ENCODE peak calls at places on chromosome 12, in four cellular contexts. X, K, M and E are unnamed samples. For H3K27me3, the result is how much of the 10 kb centered on the place peaks cover.

GRCh38 chr12:67151891-67152290 is 117.3 kb upstream of the CAND1 start:
- DNase-seq in X (no peak), K (no peak), M (no peak), E (no peak)

GRCh38 chr12:101838628-101839323 is 8.0 kb upstream of the GNPTAB start:
- DNase-seq in K (no peak), M (no peak), X (no peak), E (no peak)

GRCh38 chr12:57124259-57124877 is 3.9 kb upstream of the LRP1 start:
- DNase-seq in X (peak), M (peak), K (peak), E (no peak)

GRCh38 chr12:44457465-44457864 is 418.6 kb downstream of the NELL2 start:
- DNase-seq in K (no peak), X (no peak), M (no peak), E (no peak)

GRCh38 chr12:126907900-126908764 is 1358.8 kb upstream of the TMEM132C start:
- DNase-seq in X (no peak), M (no peak), K (no peak), E (no peak)

GRCh38 chr12:52182898-52183543 is 8.8 kb downstream of the KRT80 start:
- DNase-seq in X (no peak), K (no peak), M (no peak), E (no peak)

GRCh38 chr12:84704851-84705250 is 207.7 kb downstream of the SLC6A15 start:
- DNase-seq in X (no peak), M (no peak), K (no peak), E (no peak)

GRCh38 chr12:93896427-93896826 is 219.3 kb downstream of the CRADD start:
- DNase-seq in X (no peak), K (no peak), M (no peak), E (no peak)

GRCh38 chr12:75208851-75209781 is 523 bp downstream of the KCNC2 start:
- DNase-seq in K (no peak), X (no peak), M (no peak), E (no peak)

GRCh38 chr12:56487448-56488040 is 417 bp downstream of the GLS2 start:
- DNase-seq in X (peak), M (no peak), K (peak), E (no peak)

GRCh38 chr12:95083938-95084337 is 10.5 kb upstream of the NR2C1 start:
- DNase-seq in K (peak), X (peak), M (no peak), E (no peak)

GRCh38 chr12:56636118-56636674 is 6.1 kb upstream of the BAZ2A start:
- DNase-seq in M (peak), X (peak), K (peak), E (no peak)

GRCh38 chr12:108525681-108526080 is 10.6 kb downstream of the FICD start:
- DNase-seq in M (no peak), K (no peak), X (no peak), E (no peak)

GRCh38 chr12:67025543-67026114 is 243.5 kb upstream of the CAND1 start:
- DNase-seq in X (no peak), K (no peak), M (no peak), E (no peak)

GRCh38 chr12:131390408-131391100 is 320.3 kb upstream of the SFSWAP start:
- DNase-seq in X (no peak), M (no peak), K (no peak), E (no peak)

GRCh38 chr12:98635657-98636323 is 8.8 kb downstream of the IKBIP start:
- DNase-seq in M (no peak), X (no peak), K (no peak), E (no peak)

GRCh38 chr12:128388461-128388921 is 121.5 kb downstream of the TMEM132C start:
- DNase-seq in M (no peak), K (peak), X (peak), E (no peak)

GRCh38 chr12:86660000-86660399 is 403.8 kb upstream of the MGAT4C start:
- DNase-seq in K (no peak), X (no peak), M (no peak), E (no peak)

GRCh38 chr12:123264642-123265041 is 7.0 kb downstream of the CDK2AP1 start:
- DNase-seq in M (no peak), K (no peak), X (no peak), E (no peak)

GRCh38 chr12:50185975-50186663 is 18.9 kb upstream of the CERS5 start:
- DNase-seq in M (no peak), X (no peak), K (no peak), E (no peak)

GRCh38 chr12:101783150-101783549 is 43.9 kb upstream of the SYCP3 start:
- DNase-seq in X (no peak), M (no peak), K (no peak), E (no peak)

GRCh38 chr12:51197736-51198567 is 19.9 kb downstream of the POU6F1 start:
- DNase-seq in M (no peak), X (no peak), K (no peak), E (no peak)

GRCh38 chr12:108193922-108194321 is 64.8 kb downstream of the WSCD2 start:
- DNase-seq in X (peak), M (no peak), K (no peak), E (no peak)

GRCh38 chr12:15522574-15523187 is 200.4 kb downstream of the PTPRO start:
- DNase-seq in X (no peak), M (no peak), K (no peak), E (no peak)

GRCh38 chr12:6215932-6216494 is 15.8 kb downstream of the CD9 start:
- DNase-seq in M (peak), K (peak), X (peak), E (no peak)

GRCh38 chr12:6216581-6216980 is 16.4 kb downstream of the CD9 start:
- DNase-seq in M (no peak), K (no peak), X (no peak), E (no peak)

GRCh38 chr12:6214633-6215032 is 14.4 kb downstream of the CD9 start:
- DNase-seq in X (no peak), K (no peak), M (no peak), E (no peak)

GRCh38 chr12:6213969-6214368 is 13.8 kb downstream of the CD9 start:
- DNase-seq in K (no peak), X (no peak), M (no peak), E (no peak)

GRCh38 chr12:6215120-6215807 is 15.1 kb downstream of the CD9 start:
- DNase-seq in K (no peak), X (no peak), M (no peak), E (no peak)
- H3K4me3 ChIP-seq in K (no peak), X (no peak), M (no peak), E (peak)

DNA sequence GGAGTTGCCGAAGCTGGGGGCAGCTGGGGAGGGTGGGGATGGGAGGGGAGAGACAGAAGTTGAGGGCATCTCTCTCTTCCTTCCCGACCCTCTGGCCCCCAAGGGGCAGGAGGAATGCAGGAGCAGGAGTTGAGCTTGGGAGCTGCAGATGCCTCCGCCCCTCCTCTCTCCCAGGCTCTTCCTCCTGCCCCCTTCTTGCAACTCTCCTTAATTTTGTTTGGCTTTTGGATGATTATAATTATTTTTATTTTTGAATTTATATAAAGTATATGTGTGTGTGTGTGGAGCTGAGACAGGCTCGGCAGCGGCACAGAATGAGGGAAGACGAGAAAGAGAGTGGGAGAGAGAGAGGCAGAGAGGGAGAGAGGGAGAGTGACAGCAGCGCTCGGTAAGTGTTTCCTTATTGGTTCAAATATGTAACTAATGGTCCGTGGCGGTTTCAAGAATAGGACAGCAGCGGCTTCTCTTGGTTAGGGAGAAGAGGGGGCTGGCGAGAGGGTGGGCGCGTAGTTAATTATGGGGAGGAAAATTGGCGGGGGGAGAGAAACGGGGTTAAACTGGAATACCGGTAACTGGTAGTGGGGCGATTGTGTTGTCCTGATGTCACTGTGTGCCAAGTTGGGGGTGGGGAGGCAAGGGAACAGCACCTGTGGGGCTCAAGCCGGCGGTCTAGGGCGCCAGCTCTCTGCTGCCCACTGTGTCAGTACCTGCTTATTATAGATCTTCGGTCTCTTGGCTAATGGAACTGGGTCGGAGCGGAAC is 8.4 kb downstream of the HOXC8 start:
- DNase-seq in M (no peak), K (no peak), X (no peak), E (no peak)
- H3K27me3 ChIP-seq in M (under half), K (half or more), X (under half), E (half or more)

DNA sequence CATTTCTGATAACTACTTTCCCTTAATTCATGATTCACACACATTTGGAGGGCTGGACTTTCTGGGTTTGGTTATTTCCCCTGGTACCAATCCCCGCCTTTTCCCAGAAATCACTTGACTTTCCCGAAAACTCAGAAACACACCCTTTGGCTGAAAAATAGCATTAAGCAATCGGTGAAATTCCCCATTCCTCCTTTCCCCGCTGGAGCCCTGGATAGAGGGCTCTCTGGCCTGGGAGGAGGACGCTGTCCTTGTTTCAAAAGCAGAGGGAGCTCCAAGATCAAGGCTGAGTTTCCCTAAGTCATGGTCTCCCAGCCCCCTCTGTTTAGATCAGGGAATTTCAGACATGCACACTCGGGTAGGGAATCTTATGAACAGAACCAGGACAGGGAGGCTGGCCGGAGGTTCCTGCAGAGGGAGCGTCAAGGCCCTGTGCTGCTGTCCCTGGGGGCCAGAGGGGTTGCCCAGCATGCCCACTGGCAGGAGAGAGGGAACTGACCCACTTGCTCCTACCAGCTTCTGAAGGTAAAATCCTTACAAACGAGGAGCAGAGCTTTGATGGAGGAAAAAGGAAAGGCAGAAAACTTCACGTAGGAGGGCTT is at the start of gene C1S:
- DNase-seq in K (peak), X (peak), M (peak), E (no peak)
- TF ChIP-seq POLR2A in K (peak), X (peak), M (peak), E (peak)

GRCh38 chr12:105330283-105330937 is at the start of gene C12orf75:
- DNase-seq in M (peak), X (peak), K (peak), E (peak)
- H3K4me3 ChIP-seq in M (peak), X (peak), K (peak), E (peak)